ENCODE peak calls at places on chromosomes 5 and 9, in seven cellular contexts. U is naive thymus-derived CD8-positive, alpha-beta T cell; L is stimulated activated naive B cell treated with anti-CD40 and anti-IgM and Interleukin-4, amounts not matched to agents 10 μg/mL and 1 μg/mL and 100 μg/mL, for 72 hours; C is NAMALWA; T is heart right ventricle; O is sigmoid colon; B is Calu3. F is an unnamed sample.

GRCh38 chr9:33852216-33852826 is 35.4 kb downstream of the UBE2R2 start:
- DNase-seq in U (peak), L (peak), C (peak), T (peak), O (peak), B (peak), F (peak)

GRCh38 chr9:31671011-31671410 is 713.4 kb upstream of the ACO1 start:
- DNase-seq in U (no peak), L (no peak), C (no peak), T (no peak), O (no peak), B (no peak), F (no peak)

GRCh38 chr5:73365301-73365853 is 83.2 kb downstream of the FOXD1 start:
- DNase-seq in U (no peak), L (no peak), C (no peak), T (no peak), O (no peak), B (peak), F (no peak)

GRCh38 chr5:89273289-89273688 is 390.3 kb upstream of the MEF2C start:
- DNase-seq in U (no peak), L (no peak), C (no peak), T (no peak), O (no peak), B (no peak), F (no peak)

GRCh38 chr5:170636206-170636605 is 132.4 kb downstream of the KCNIP1 start:
- DNase-seq in U (no peak), L (no peak), C (no peak), T (no peak), O (peak), B (no peak), F (no peak)

GRCh38 chr9:127021664-127022337 is 100.6 kb downstream of the ANGPTL2 start:
- DNase-seq in U (no peak), L (no peak), C (no peak), T (peak), O (peak), B (no peak), F (no peak)

GRCh38 chr9:135329571-135330306 is 149.8 kb upstream of the PPP1R26 start:
- DNase-seq in U (no peak), L (no peak), C (no peak), T (no peak), O (no peak), B (no peak), F (no peak)

GRCh38 chr5:135426102-135427082 is 20.8 kb downstream of the DCANP1 start:
- DNase-seq in U (peak), L (no peak), C (peak), T (no peak), O (no peak), B (peak), F (peak)

GRCh38 chr5:150780180-150780692 is 1.7 kb downstream of the SMIM3 start:
- DNase-seq in U (no peak), L (peak), C (peak), T (peak), O (peak), B (no peak), F (no peak)

GRCh38 chr5:159854916-159855315 is 61.4 kb upstream of the ADRA1B start:
- DNase-seq in U (no peak), L (no peak), C (no peak), T (no peak), O (no peak), B (no peak), F (no peak)

GRCh38 chr5:10509593-10509992 is 54.3 kb upstream of the ANKRD33B start:
- DNase-seq in U (no peak), L (no peak), C (no peak), T (no peak), O (no peak), B (no peak), F (no peak)

GRCh38 chr5:132877466-132877865 is 4.0 kb downstream of the LEAP2 start:
- DNase-seq in U (no peak), L (no peak), C (no peak), T (no peak), O (no peak), B (no peak), F (no peak)

GRCh38 chr5:34684281-34684979 is 28.3 kb downstream of the RAI14 start:
- DNase-seq in U (no peak), L (no peak), C (no peak), T (peak), O (no peak), B (peak), F (peak)

GRCh38 chr5:44365351-44365750 is 23.9 kb downstream of the FGF10 start:
- DNase-seq in U (no peak), L (no peak), C (no peak), T (no peak), O (no peak), B (no peak), F (no peak)

GRCh38 chr9:28264368-28264767 is 691.1 kb upstream of the C9orf72 start:
- DNase-seq in U (no peak), L (no peak), C (no peak), T (no peak), O (no peak), B (no peak), F (no peak)

GRCh38 chr9:71783120-71783523 is 14.8 kb upstream of the CEMIP2 start:
- DNase-seq in U (peak), L (peak), C (peak), T (peak), O (no peak), B (peak), F (no peak)

GRCh38 chr9:70517926-70518325 is 103.5 kb upstream of the KLF9 start:
- DNase-seq in U (no peak), L (no peak), C (no peak), T (no peak), O (no peak), B (no peak), F (no peak)

GRCh38 chr5:56161446-56161838 is 71.7 kb downstream of the ANKRD55 start:
- DNase-seq in U (no peak), L (no peak), C (no peak), T (no peak), O (no peak), B (no peak), F (no peak)

GRCh38 chr5:8683528-8683927 is 814.6 kb downstream of the MTRR start:
- DNase-seq in U (no peak), L (no peak), C (no peak), T (no peak), O (no peak), B (no peak), F (no peak)

GRCh38 chr5:56447656-56448055 is 214.5 kb upstream of the ANKRD55 start:
- DNase-seq in U (no peak), L (no peak), C (no peak), T (no peak), O (no peak), B (no peak), F (no peak)

GRCh38 chr5:72842816-72843215 is 26.4 kb downstream of the TNPO1 start:
- DNase-seq in U (no peak), L (no peak), C (peak), T (no peak), O (no peak), B (peak), F (no peak)

GRCh38 chr5:139745121-139745799 is 50.3 kb upstream of the PSD2 start:
- DNase-seq in U (no peak), L (peak), C (peak), T (no peak), O (peak), B (peak), F (no peak)

GRCh38 chr5:73625905-73626811 is at the start of gene ARHGEF28:
- DNase-seq in U (no peak), L (no peak), C (no peak), T (peak), O (peak), B (peak), F (peak)

GRCh38 chr9:3441197-3441816 is 84.5 kb downstream of the RFX3 start:
- DNase-seq in U (peak), L (peak), C (peak), T (peak), O (no peak), B (peak), F (peak)

GRCh38 chr5:57221049-57221568 is 47.2 kb downstream of the GPBP1 start:
- DNase-seq in U (peak), L (no peak), C (peak), T (peak), O (no peak), B (peak), F (no peak)

GRCh38 chr9:11064853-11065252 is 452.1 kb upstream of the PTPRD start:
- DNase-seq in U (no peak), L (no peak), C (no peak), T (no peak), O (no peak), B (no peak), F (peak)

GRCh38 chr5:156119692-156120091 is 207.3 kb upstream of the SGCD start:
- DNase-seq in U (no peak), L (no peak), C (no peak), T (no peak), O (no peak), B (no peak), F (no peak)

GRCh38 chr9:131776473-131776872 is 36.6 kb upstream of the RAPGEF1 start:
- DNase-seq in U (no peak), L (no peak), C (peak), T (peak), O (no peak), B (peak), F (peak)

GRCh38 chr9:13386935-13387667 is 107.6 kb upstream of the MPDZ start:
- DNase-seq in U (no peak), L (no peak), C (no peak), T (no peak), O (no peak), B (no peak), F (no peak)

GRCh38 chr9:101369286-101369685 is 15.5 kb downstream of the BAAT start:
- DNase-seq in U (no peak), L (no peak), C (no peak), T (no peak), O (no peak), B (no peak), F (no peak)

GRCh38 chr9:96619109-96619435 is 571 bp downstream of the CDC14B start:
- DNase-seq in U (no peak), L (no peak), C (no peak), T (no peak), O (peak), B (no peak), F (peak)

GRCh38 chr5:18113724-18114123 is 479.5 kb downstream of the TAF11L14 start:
- DNase-seq in U (no peak), L (no peak), C (no peak), T (no peak), O (no peak), B (no peak), F (no peak)

GRCh38 chr5:78552729-78553341 is 95.7 kb downstream of the LHFPL2 start:
- DNase-seq in U (no peak), L (no peak), C (no peak), T (no peak), O (no peak), B (no peak), F (no peak)

GRCh38 chr9:18393340-18394130 is 80.4 kb upstream of the ADAMTSL1 start:
- DNase-seq in U (no peak), L (no peak), C (no peak), T (peak), O (peak), B (peak), F (no peak)

GRCh38 chr5:77225531-77225930 is 15.1 kb downstream of the PDE8B start:
- DNase-seq in U (no peak), L (no peak), C (no peak), T (no peak), O (no peak), B (no peak), F (no peak)